ENCODE peak calls at places on chromosome 15, in ten cellular contexts. D, X, I, T, M, P, H, B, Y and E are unnamed samples.

GRCh38 chr15:68524753-68525584 is 53.8 kb upstream of the CORO2B start:
- DNase-seq in D (peak; percentile 73), X (no peak), I (no peak), T (no peak), M (no peak), P (no peak), H (no peak), B (no peak), Y (no peak), E (no peak)

GRCh38 chr15:62087671-62088360 is 21.0 kb downstream of the C2CD4A start:
- DNase-seq in D (no peak), X (no peak), I (no peak), T (no peak), M (no peak), P (no peak), H (no peak), B (no peak), Y (peak; percentile 90), E (no peak)

GRCh38 chr15:70483513-70483912 is 279.8 kb downstream of the UACA start:
- DNase-seq in D (no peak), X (no peak), I (no peak), T (no peak), M (no peak), P (no peak), H (no peak), B (no peak), Y (no peak), E (no peak)

GRCh38 chr15:33398555-33398954 is 87.8 kb downstream of the RYR3 start:
- DNase-seq in D (no peak), X (no peak), I (peak; percentile 24), T (no peak), M (no peak), P (no peak), H (no peak), B (no peak), Y (no peak), E (no peak)

GRCh38 chr15:35693286-35693685 is 147.3 kb upstream of the DPH6 start:
- DNase-seq in D (no peak), X (no peak), I (no peak), T (no peak), M (no peak), P (no peak), H (no peak), B (no peak), Y (peak; percentile 34), E (no peak)

GRCh38 chr15:66700412-66700801 is 1.6 kb upstream of the SMAD6 start:
- DNase-seq in D (no peak), X (no peak), I (no peak), T (no peak), M (no peak), P (no peak), H (no peak), B (no peak), Y (no peak), E (no peak)

GRCh38 chr15:25171856-25172687 is 217.3 kb downstream of the SNRPN start:
- DNase-seq in D (no peak), X (peak; percentile 41), I (no peak), T (peak; percentile 31), M (no peak), P (no peak), H (no peak), B (no peak), Y (no peak), E (no peak)

GRCh38 chr15:63597033-63597790 is at the start of gene FBXL22:
- DNase-seq in D (peak; percentile 78), X (no peak), I (peak; percentile 64), T (no peak), M (no peak), P (no peak), H (peak; percentile 34), B (no peak), Y (no peak), E (no peak)

GRCh38 chr15:90916461-90916860 is 13.4 kb downstream of the MAN2A2 start:
- DNase-seq in D (no peak), X (peak; percentile 67), I (no peak), T (no peak), M (no peak), P (peak; percentile 43), H (no peak), B (no peak), Y (no peak), E (no peak)

GRCh38 chr15:74396445-74397238 is 29.2 kb upstream of the CYP11A1 start:
- DNase-seq in D (no peak), X (peak; percentile 89), I (no peak), T (no peak), M (peak; percentile 84), P (no peak), H (peak; percentile 46), B (peak; percentile 36), Y (no peak), E (no peak)

GRCh38 chr15:38275951-38276350 is 23.3 kb downstream of the SPRED1 start:
- DNase-seq in D (no peak), X (no peak), I (no peak), T (no peak), M (no peak), P (no peak), H (no peak), B (no peak), Y (no peak), E (no peak)

GRCh38 chr15:30036304-30036703 is 46.5 kb upstream of the GOLGA8J start:
- DNase-seq in D (no peak), X (no peak), I (no peak), T (no peak), M (no peak), P (no peak), H (no peak), B (no peak), Y (no peak), E (no peak)

GRCh38 chr15:67085237-67085817 is 19.9 kb downstream of the SMAD3 start:
- DNase-seq in D (no peak), X (no peak), I (no peak), T (no peak), M (no peak), P (no peak), H (no peak), B (no peak), Y (no peak), E (no peak)

GRCh38 chr15:78209646-78210348 is 24.6 kb downstream of the ACSBG1 start:
- DNase-seq in D (no peak), X (peak; percentile 47), I (no peak), T (peak; percentile 49), M (no peak), P (peak; percentile 78), H (peak; percentile 64), B (no peak), Y (no peak), E (no peak)

GRCh38 chr15:99911824-99912223 is 178.6 kb upstream of the LYSMD4 start:
- DNase-seq in D (no peak), X (no peak), I (no peak), T (no peak), M (no peak), P (no peak), H (no peak), B (no peak), Y (no peak), E (no peak)

GRCh38 chr15:81092559-81092902 is 41.5 kb upstream of the CFAP161 start:
- DNase-seq in D (no peak), X (no peak), I (no peak), T (no peak), M (no peak), P (no peak), H (no peak), B (no peak), Y (no peak), E (peak; percentile 17)

DNA sequence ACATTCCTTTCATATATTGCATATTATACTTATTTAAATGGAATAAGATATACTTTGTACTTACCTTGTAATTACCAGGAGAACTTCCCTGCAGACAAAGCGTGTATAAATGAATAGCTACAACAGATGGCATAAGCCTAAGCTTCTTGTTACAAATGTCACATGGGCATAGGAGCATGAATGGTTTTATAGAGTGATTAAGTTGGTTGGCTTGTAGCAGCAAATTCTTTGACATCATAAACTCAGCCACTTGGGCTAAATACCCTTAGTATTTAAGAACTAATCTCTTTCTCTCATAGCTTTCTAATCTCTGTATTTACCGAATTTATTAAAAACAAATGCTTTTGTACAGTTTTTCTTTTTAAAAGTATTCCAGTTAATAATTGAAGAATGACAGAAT is at the start of gene UBAP1L:
- DNase-seq in D (no peak), X (no peak), I (no peak), T (no peak), M (no peak), P (no peak), H (no peak), B (no peak), Y (no peak), E (no peak)
- H3K27me3 ChIP-seq in D (no peaks in the 10 kb centered on the region), X (no peaks in the 10 kb centered on the region), I (no peaks in the 10 kb centered on the region), T (no peaks in the 10 kb centered on the region), M (no peaks in the 10 kb centered on the region), P (no peaks in the 10 kb centered on the region), H (no peaks in the 10 kb centered on the region), B (no peaks in the 10 kb centered on the region), Y (no peaks in the 10 kb centered on the region), E (no peaks in the 10 kb centered on the region)

GRCh38 chr15:56149071-56149470 is 94.6 kb downstream of the RFX7 start:
- DNase-seq in D (no peak), X (no peak), I (no peak), T (no peak), M (no peak), P (no peak), H (no peak), B (no peak), Y (no peak), E (no peak)
- TF ChIP-seq CTCF in D (no peak), X (no peak), I (no peak), T (no peak), M (no peak), P (no peak), H (no peak), B (no peak), Y (no peak), E (no peak)

GRCh38 chr15:72249138-72249825 is 18.3 kb upstream of the PKM start:
- DNase-seq in D (no peak), X (no peak), I (no peak), T (no peak), M (no peak), P (no peak), H (no peak), B (no peak), Y (no peak), E (no peak)

GRCh38 chr15:72252663-72253299 is 19.6 kb downstream of the PARP6 start:
- DNase-seq in D (no peak), X (no peak), I (no peak), T (no peak), M (no peak), P (no peak), H (no peak), B (no peak), Y (no peak), E (no peak)

GRCh38 chr15:72242775-72243370 is 11.9 kb upstream of the PKM start:
- DNase-seq in D (no peak), X (no peak), I (no peak), T (no peak), M (no peak), P (no peak), H (no peak), B (no peak), Y (no peak), E (no peak)

GRCh38 chr15:72248514-72248913 is 17.5 kb upstream of the PKM start:
- DNase-seq in D (no peak), X (no peak), I (no peak), T (no peak), M (no peak), P (no peak), H (no peak), B (no peak), Y (no peak), E (no peak)
- H3K27ac ChIP-seq in D (no peak overlapping the region), X (no peak overlapping the region), I (no peak overlapping the region), T (no peak overlapping the region), M (no peak overlapping the region), P (no peak overlapping the region), H (no peak overlapping the region), B (no peak overlapping the region), Y (no peak overlapping the region), E (no peak overlapping the region)

GRCh38 chr15:59746777-59747176 is 57.7 kb upstream of the BNIP2 start:
- DNase-seq in D (no peak), X (no peak), I (no peak), T (no peak), M (no peak), P (no peak), H (no peak), B (no peak), Y (no peak), E (no peak)
- H3K27me3 ChIP-seq in D (no peaks in the 10 kb centered on the region), X (peaks cover 63% of the 10 kb centered on the region), I (no peaks in the 10 kb centered on the region), T (peaks cover 39% of the 10 kb centered on the region), M (no peaks in the 10 kb centered on the region), P (no peaks in the 10 kb centered on the region), H (peaks cover 25% of the 10 kb centered on the region), B (no peaks in the 10 kb centered on the region), Y (peaks cover 3% of the 10 kb centered on the region), E (no peaks in the 10 kb centered on the region)